ENCODE peak calls at places on chromosomes 3 and 15, in five cellular contexts. O is pancreas, T is mucosa of descending colon, H is psoas muscle, F is mammary epithelial cell. B is an unnamed sample.

GRCh38 chr3:146540236-146540635 is 4.2 kb downstream of the PLSCR1 start:
- DNase-seq in O (no peak), T (no peak), H (no peak), F (no peak), B (no peak)

GRCh38 chr3:138493804-138494606 is 59.6 kb downstream of the ESYT3 start:
- DNase-seq in O (no peak), T (no peak), H (no peak), F (peak; percentile 74), B (no peak)

GRCh38 chr3:159860727-159861126 is 127.9 kb upstream of the IL12A start:
- DNase-seq in O (no peak), T (no peak), H (no peak), F (no peak), B (no peak)

GRCh38 chr3:131735121-131735520 is 232.3 kb upstream of the MRPL3 start:
- DNase-seq in O (no peak), T (no peak), H (no peak), F (peak; percentile 2), B (no peak)

GRCh38 chr3:102148598-102149302 is 286.1 kb upstream of the ZPLD1 start:
- DNase-seq in O (no peak), T (no peak), H (no peak), F (no peak), B (no peak)

GRCh38 chr3:160885791-160886286 is 129.8 kb downstream of the PPM1L start:
- DNase-seq in O (peak; percentile 45), T (peak; percentile 58), H (peak; percentile 89), F (no peak), B (no peak)

GRCh38 chr3:17820704-17821103 is 78.3 kb upstream of the TBC1D5 start:
- DNase-seq in O (no peak), T (no peak), H (no peak), F (no peak), B (no peak)

GRCh38 chr3:24368605-24369004 is 126.0 kb downstream of the THRB start:
- DNase-seq in O (no peak), T (no peak), H (no peak), F (no peak), B (no peak)

GRCh38 chr3:80767599-80767998 is 993.8 kb downstream of the GBE1 start:
- DNase-seq in O (no peak), T (no peak), H (no peak), F (no peak), B (no peak)

GRCh38 chr15:43187544-43188155 is 2.4 kb downstream of the CCNDBP1 start:
- DNase-seq in O (no peak), T (no peak), H (no peak), F (peak; percentile 39), B (no peak)

GRCh38 chr3:187063286-187064081 is 75.8 kb downstream of the RPL39L start:
- DNase-seq in O (no peak), T (no peak), H (no peak), F (peak; percentile 79), B (no peak)

GRCh38 chr3:61172684-61173083 is 78.6 kb downstream of the FHIT start:
- DNase-seq in O (no peak), T (no peak), H (no peak), F (no peak), B (no peak)

GRCh38 chr3:72675243-72675642 is 173.0 kb downstream of the SHQ1 start:
- DNase-seq in O (no peak), T (no peak), H (no peak), F (no peak), B (no peak)

GRCh38 chr15:22958487-22959280 is 21.5 kb downstream of the CYFIP1 start:
- DNase-seq in O (no peak), T (no peak), H (no peak), F (no peak), B (peak; percentile 51)

GRCh38 chr3:134874737-134875413 is 79.8 kb downstream of the EPHB1 start:
- DNase-seq in O (no peak), T (no peak), H (no peak), F (no peak), B (peak; percentile 46)

GRCh38 chr3:82736696-82737277 is 975.3 kb upstream of the GBE1 start:
- DNase-seq in O (no peak), T (no peak), H (no peak), F (no peak), B (no peak)

GRCh38 chr15:60396560-60396963 is 1.2 kb downstream of the ANXA2 start:
- DNase-seq in O (no peak), T (peak; percentile 55), H (no peak), F (peak; percentile 35), B (no peak)

GRCh38 chr3:63940389-63940757 is 28.2 kb upstream of the SCAANT1 start:
- DNase-seq in O (no peak), T (no peak), H (no peak), F (peak; percentile 88), B (no peak)

GRCh38 chr3:137222736-137223135 is 265.0 kb downstream of the IL20RB start:
- DNase-seq in O (no peak), T (no peak), H (no peak), F (no peak), B (no peak)

GRCh38 chr3:61855211-61855610 is 293.8 kb downstream of the PTPRG start:
- DNase-seq in O (no peak), T (no peak), H (no peak), F (no peak), B (no peak)

GRCh38 chr3:88469216-88469615 is 319.5 kb downstream of the C3orf38 start:
- DNase-seq in O (no peak), T (no peak), H (no peak), F (no peak), B (no peak)

GRCh38 chr15:66294157-66294931 is 976 bp downstream of the DIS3L start:
- DNase-seq in O (no peak), T (no peak), H (no peak), F (peak; percentile 52), B (no peak)

GRCh38 chr3:21801631-21802030 is 50.6 kb upstream of the ZNF385D start:
- DNase-seq in O (no peak), T (no peak), H (no peak), F (no peak), B (no peak)

GRCh38 chr3:169104541-169104940 is 559.0 kb downstream of the MECOM start:
- DNase-seq in O (no peak), T (no peak), H (no peak), F (peak; percentile 73), B (no peak)

GRCh38 chr3:123328851-123329635 is 119.8 kb downstream of the ADCY5 start:
- DNase-seq in O (peak; percentile 82), T (peak; percentile 88), H (peak; percentile 80), F (peak; percentile 32), B (peak; percentile 92)

GRCh38 chr15:43215961-43216360 is 4.9 kb downstream of the EPB42 start:
- DNase-seq in O (no peak), T (no peak), H (no peak), F (peak; percentile 81), B (no peak)

GRCh38 chr3:140276698-140277097 is 341.7 kb downstream of the CLSTN2 start:
- DNase-seq in O (no peak), T (no peak), H (no peak), F (peak; percentile 20), B (no peak)

GRCh38 chr3:185473290-185473815 is 25.5 kb downstream of the TMEM41A start:
- DNase-seq in O (no peak), T (no peak), H (peak; percentile 17), F (no peak), B (no peak)

GRCh38 chr3:127042634-127043033 is 59.7 kb downstream of the PLXNA1 start:
- DNase-seq in O (peak; percentile 18), T (no peak), H (no peak), F (no peak), B (peak; percentile 71)

GRCh38 chr3:65879372-65879771 is 159.3 kb downstream of the MAGI1 start:
- DNase-seq in O (no peak), T (no peak), H (no peak), F (no peak), B (no peak)

GRCh38 chr3:65883614-65884013 is 155.1 kb downstream of the MAGI1 start:
- DNase-seq in O (no peak), T (no peak), H (no peak), F (no peak), B (no peak)

GRCh38 chr3:65877160-65877559 is 161.6 kb downstream of the MAGI1 start:
- DNase-seq in O (no peak), T (no peak), H (no peak), F (peak; percentile 68), B (no peak)

GRCh38 chr3:65878831-65879230 is 159.9 kb downstream of the MAGI1 start:
- DNase-seq in O (no peak), T (no peak), H (no peak), F (no peak), B (no peak)

DNA sequence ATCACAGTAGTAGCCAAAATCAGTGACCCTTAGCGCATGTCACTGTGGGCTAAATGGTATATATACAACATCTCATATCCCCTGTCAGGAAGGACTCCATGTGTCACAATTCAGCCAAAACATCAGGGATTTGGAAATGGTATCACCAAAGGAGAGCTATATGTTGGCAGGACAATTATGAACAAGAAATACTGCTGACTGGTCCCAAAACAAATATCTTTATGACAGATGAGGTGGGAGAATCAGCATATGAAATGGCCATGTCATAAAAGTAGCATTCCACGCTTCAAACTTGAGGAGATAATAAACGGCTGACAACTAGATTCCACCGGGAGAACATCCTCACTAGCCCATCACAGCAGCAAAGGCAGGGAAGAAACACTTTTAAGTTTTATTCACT is 158.4 kb downstream of the MAGI1 start:
- DNase-seq in O (no peak), T (no peak), H (no peak), F (no peak), B (no peak)
- H3K4me1 ChIP-seq in O (peaks cover 5% of the 10 kb centered on the region), T (peaks cover 7% of the 10 kb centered on the region), H (peaks cover 3% of the 10 kb centered on the region), F (no peaks in the 10 kb centered on the region), B (peaks cover 6% of the 10 kb centered on the region)

DNA sequence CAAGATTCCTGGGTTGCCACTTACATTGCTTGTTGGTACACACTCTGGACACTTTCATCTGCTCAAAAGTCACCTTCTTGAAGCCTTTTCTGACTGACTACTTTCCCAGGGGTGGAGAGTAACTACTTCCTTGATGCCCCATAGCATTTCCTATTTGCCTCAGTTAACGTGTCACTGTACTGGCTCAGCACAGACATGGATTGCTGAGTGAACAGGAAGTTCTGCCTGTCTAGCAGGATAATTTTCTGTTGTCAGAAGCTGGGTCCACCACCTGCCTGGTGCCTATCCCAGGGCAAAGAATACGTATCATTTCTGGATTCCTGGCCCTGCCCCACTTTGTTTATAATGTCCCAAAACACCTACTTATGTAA is 15.3 kb upstream of the ABHD17C start:
- DNase-seq in O (no peak), T (peak; percentile 45), H (no peak), F (no peak), B (no peak)
- H3K4me3 ChIP-seq in O (no peak overlapping the region), T (no peak overlapping the region), H (no peak overlapping the region), F (no peak overlapping the region), B (no peak overlapping the region)

GRCh38 chr3:141576744-141577052 is 89.9 kb downstream of the RASA2 start:
- DNase-seq in O (no peak), T (no peak), H (no peak), F (no peak), B (no peak)

GRCh38 chr3:141578197-141578596 is 91.4 kb downstream of the RASA2 start:
- DNase-seq in O (no peak), T (no peak), H (no peak), F (peak; percentile 38), B (no peak)

GRCh38 chr3:141575879-141576743 is 89.3 kb downstream of the RASA2 start:
- DNase-seq in O (no peak), T (peak; percentile 33), H (no peak), F (no peak), B (no peak)
- H3K36me3 ChIP-seq in O (no peaks in the 10 kb centered on the region), T (no peaks in the 10 kb centered on the region), H (peaks cover 83% of the 10 kb centered on the region), F (peaks cover 29% of the 10 kb centered on the region), B (peaks cover 84% of the 10 kb centered on the region)

DNA sequence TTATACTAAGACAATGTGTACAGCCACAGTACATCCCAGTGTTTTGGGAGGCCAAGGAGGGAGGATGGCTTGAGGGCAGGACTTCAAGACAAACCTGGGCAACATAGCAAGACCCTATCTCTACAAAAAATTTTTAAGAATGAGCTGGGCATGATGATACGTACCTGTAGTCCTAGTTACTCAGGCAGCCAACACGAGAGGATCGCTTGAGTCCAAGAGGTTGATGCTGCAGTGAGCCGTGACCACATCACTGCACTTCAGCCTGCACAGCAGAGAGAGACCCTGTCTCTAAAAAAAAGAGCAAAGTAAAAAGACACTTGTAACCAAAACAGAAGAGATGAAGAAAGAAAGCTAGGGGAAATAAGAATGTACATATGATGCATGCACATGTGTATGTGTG is 38.5 kb downstream of the HES1 start:
- DNase-seq in O (no peak), T (no peak), H (no peak), F (no peak), B (no peak)
- H3K4me1 ChIP-seq in O (no peaks in the 10 kb centered on the region), T (no peaks in the 10 kb centered on the region), H (no peaks in the 10 kb centered on the region), F (no peaks in the 10 kb centered on the region), B (no peaks in the 10 kb centered on the region)